ENCODE peak calls at places on chromosomes 4 and X, in eight cellular contexts. One of them, this sample, is unnamed.

GRCh38 chrX:31545726-31546125 is 473.9 kb upstream of the FTHL17 start:
- DNase-seq in stomach: no peak
- DNase-seq in IMR-90: no peak
- DNase-seq in GM10248: no peak
- DNase-seq in foreskin fibroblast: no peak
- DNase-seq in fibroblast of pulmonary artery: no peak
- DNase-seq in activated CD8-positive, alpha-beta T cell treated with anti-CD3 and anti-CD28 coated beads for 36 hours: no peak
- DNase-seq in coronary artery: no peak
- DNase-seq in this sample: no peak

GRCh38 chrX:13569479-13570244 is at the start of gene EGFL6:
- DNase-seq in GM10248: peak
- DNase-seq in foreskin fibroblast: no peak
- DNase-seq in fibroblast of pulmonary artery: no peak
- DNase-seq in activated CD8-positive, alpha-beta T cell treated with anti-CD3 and anti-CD28 coated beads for 36 hours: peak
- DNase-seq in coronary artery: no peak
- DNase-seq in IMR-90: no peak
- DNase-seq in stomach: no peak
- DNase-seq in this sample: no peak

GRCh38 chr4:7255996-7256395 is 63.7 kb downstream of the SORCS2 start:
- DNase-seq in fibroblast of pulmonary artery: no peak
- DNase-seq in IMR-90: no peak
- DNase-seq in stomach: no peak
- DNase-seq in coronary artery: no peak
- DNase-seq in activated CD8-positive, alpha-beta T cell treated with anti-CD3 and anti-CD28 coated beads for 36 hours: no peak
- DNase-seq in foreskin fibroblast: no peak
- DNase-seq in GM10248: no peak
- DNase-seq in this sample: no peak

GRCh38 chr4:79087091-79087490 is 147.9 kb upstream of the PAQR3 start:
- DNase-seq in stomach: no peak
- DNase-seq in IMR-90: no peak
- DNase-seq in activated CD8-positive, alpha-beta T cell treated with anti-CD3 and anti-CD28 coated beads for 36 hours: no peak
- DNase-seq in GM10248: no peak
- DNase-seq in foreskin fibroblast: no peak
- DNase-seq in fibroblast of pulmonary artery: no peak
- DNase-seq in coronary artery: no peak
- DNase-seq in this sample: no peak

GRCh38 chr4:106481801-106482200 is 113.2 kb upstream of the GIMD1 start:
- DNase-seq in GM10248: no peak
- DNase-seq in activated CD8-positive, alpha-beta T cell treated with anti-CD3 and anti-CD28 coated beads for 36 hours: no peak
- DNase-seq in coronary artery: no peak
- DNase-seq in stomach: no peak
- DNase-seq in fibroblast of pulmonary artery: no peak
- DNase-seq in foreskin fibroblast: no peak
- DNase-seq in IMR-90: no peak
- DNase-seq in this sample: no peak

GRCh38 chr4:147590249-147590920 is 26.8 kb upstream of the TMEM184C start:
- DNase-seq in stomach: peak
- DNase-seq in foreskin fibroblast: peak
- DNase-seq in IMR-90: peak
- DNase-seq in GM10248: peak
- DNase-seq in fibroblast of pulmonary artery: peak
- DNase-seq in coronary artery: no peak
- DNase-seq in activated CD8-positive, alpha-beta T cell treated with anti-CD3 and anti-CD28 coated beads for 36 hours: peak
- DNase-seq in this sample: no peak

GRCh38 chr4:117965608-117966007 is 68.7 kb upstream of the NDST3 start:
- DNase-seq in fibroblast of pulmonary artery: no peak
- DNase-seq in IMR-90: no peak
- DNase-seq in stomach: no peak
- DNase-seq in GM10248: no peak
- DNase-seq in activated CD8-positive, alpha-beta T cell treated with anti-CD3 and anti-CD28 coated beads for 36 hours: no peak
- DNase-seq in foreskin fibroblast: no peak
- DNase-seq in coronary artery: no peak
- DNase-seq in this sample: no peak

GRCh38 chr4:107780665-107781064 is 44.1 kb upstream of the SGMS2 start:
- DNase-seq in activated CD8-positive, alpha-beta T cell treated with anti-CD3 and anti-CD28 coated beads for 36 hours: peak
- DNase-seq in IMR-90: no peak
- DNase-seq in coronary artery: no peak
- DNase-seq in GM10248: no peak
- DNase-seq in fibroblast of pulmonary artery: no peak
- DNase-seq in stomach: no peak
- DNase-seq in foreskin fibroblast: no peak
- DNase-seq in this sample: no peak

GRCh38 chr4:17347445-17347844 is 164.4 kb downstream of the QDPR start:
- DNase-seq in foreskin fibroblast: no peak
- DNase-seq in fibroblast of pulmonary artery: peak
- DNase-seq in GM10248: peak
- DNase-seq in activated CD8-positive, alpha-beta T cell treated with anti-CD3 and anti-CD28 coated beads for 36 hours: peak
- DNase-seq in coronary artery: no peak
- DNase-seq in IMR-90: peak
- DNase-seq in stomach: no peak
- DNase-seq in this sample: no peak

GRCh38 chr4:7124643-7125442 is 57.0 kb upstream of the GRPEL1 start:
- DNase-seq in stomach: peak
- DNase-seq in IMR-90: peak
- DNase-seq in fibroblast of pulmonary artery: peak
- DNase-seq in GM10248: no peak
- DNase-seq in foreskin fibroblast: peak
- DNase-seq in coronary artery: no peak
- DNase-seq in activated CD8-positive, alpha-beta T cell treated with anti-CD3 and anti-CD28 coated beads for 36 hours: no peak
- DNase-seq in this sample: no peak

GRCh38 chr4:37825943-37826281 is 574 bp upstream of the PGM2 start:
- DNase-seq in foreskin fibroblast: no peak
- DNase-seq in stomach: no peak
- DNase-seq in fibroblast of pulmonary artery: no peak
- DNase-seq in coronary artery: no peak
- DNase-seq in activated CD8-positive, alpha-beta T cell treated with anti-CD3 and anti-CD28 coated beads for 36 hours: no peak
- DNase-seq in GM10248: no peak
- DNase-seq in IMR-90: no peak
- DNase-seq in this sample: no peak

GRCh38 chrX:42131856-42132255 is 208.5 kb upstream of the CASK start:
- DNase-seq in coronary artery: no peak
- DNase-seq in stomach: no peak
- DNase-seq in fibroblast of pulmonary artery: peak
- DNase-seq in foreskin fibroblast: no peak
- DNase-seq in activated CD8-positive, alpha-beta T cell treated with anti-CD3 and anti-CD28 coated beads for 36 hours: no peak
- DNase-seq in GM10248: no peak
- DNase-seq in IMR-90: no peak
- DNase-seq in this sample: no peak

DNA sequence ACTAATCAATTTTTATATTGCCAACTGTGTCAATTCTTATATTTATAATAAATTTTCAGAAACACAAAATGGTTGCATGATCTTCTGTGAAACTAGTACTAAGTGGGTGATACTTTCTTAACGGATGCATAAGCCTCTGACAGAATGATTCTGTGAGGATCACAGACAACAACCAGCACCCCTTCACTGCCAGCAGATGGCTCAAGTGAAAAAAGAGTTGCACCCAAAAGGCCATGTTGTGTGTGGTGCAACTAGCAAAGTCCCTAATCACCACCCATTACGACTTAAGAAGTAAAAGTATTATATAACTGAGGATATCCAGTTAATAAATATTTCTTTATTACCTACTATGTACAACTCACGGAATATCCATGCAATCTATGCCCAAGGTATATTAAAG is 334.0 kb downstream of the PCDH19 start:
- DNase-seq in foreskin fibroblast: no peak
- DNase-seq in fibroblast of pulmonary artery: no peak
- DNase-seq in IMR-90: no peak
- DNase-seq in coronary artery: no peak
- DNase-seq in stomach: no peak
- DNase-seq in activated CD8-positive, alpha-beta T cell treated with anti-CD3 and anti-CD28 coated beads for 36 hours: no peak
- DNase-seq in GM10248: no peak
- DNase-seq in this sample: no peak
- TF ChIP-seq CTCF in foreskin fibroblast: no peak
- TF ChIP-seq CTCF in fibroblast of pulmonary artery: no peak
- TF ChIP-seq CTCF in IMR-90: no peak
- TF ChIP-seq CTCF in coronary artery: no peak
- TF ChIP-seq CTCF in stomach: no peak
- TF ChIP-seq CTCF in activated CD8-positive, alpha-beta T cell treated with anti-CD3 and anti-CD28 coated beads for 36 hours: no peak
- TF ChIP-seq CTCF in GM10248: no peak
- TF ChIP-seq CTCF in this sample: no peak

DNA sequence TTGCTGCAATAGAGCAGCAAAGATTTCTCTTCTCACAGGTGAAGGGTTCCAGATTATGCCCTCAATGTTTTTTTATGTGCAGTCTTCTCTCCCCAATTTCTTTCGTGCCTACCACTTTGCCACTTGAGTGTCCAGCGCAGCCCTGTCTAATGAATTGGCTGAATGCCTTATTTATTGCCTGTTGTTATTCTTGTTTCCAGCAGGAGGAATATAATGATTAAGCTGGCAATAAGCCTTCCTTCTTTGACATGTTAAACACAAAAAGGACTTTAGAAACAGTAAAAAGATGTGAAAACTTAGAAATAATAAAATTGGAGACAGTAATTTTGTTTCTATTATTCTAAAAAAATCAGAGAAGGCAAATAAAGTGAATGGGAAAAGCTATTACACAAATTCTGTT is 34.6 kb upstream of the FRAS1 start:
- DNase-seq in coronary artery: no peak
- DNase-seq in fibroblast of pulmonary artery: no peak
- DNase-seq in GM10248: no peak
- DNase-seq in IMR-90: no peak
- DNase-seq in stomach: no peak
- DNase-seq in activated CD8-positive, alpha-beta T cell treated with anti-CD3 and anti-CD28 coated beads for 36 hours: no peak
- DNase-seq in foreskin fibroblast: no peak
- DNase-seq in this sample: no peak
- TF ChIP-seq CTCF in coronary artery: no peak
- TF ChIP-seq CTCF in fibroblast of pulmonary artery: no peak
- TF ChIP-seq CTCF in GM10248: no peak
- TF ChIP-seq CTCF in IMR-90: no peak
- TF ChIP-seq CTCF in stomach: no peak
- TF ChIP-seq CTCF in activated CD8-positive, alpha-beta T cell treated with anti-CD3 and anti-CD28 coated beads for 36 hours: no peak
- TF ChIP-seq CTCF in foreskin fibroblast: no peak
- TF ChIP-seq CTCF in this sample: no peak

DNA sequence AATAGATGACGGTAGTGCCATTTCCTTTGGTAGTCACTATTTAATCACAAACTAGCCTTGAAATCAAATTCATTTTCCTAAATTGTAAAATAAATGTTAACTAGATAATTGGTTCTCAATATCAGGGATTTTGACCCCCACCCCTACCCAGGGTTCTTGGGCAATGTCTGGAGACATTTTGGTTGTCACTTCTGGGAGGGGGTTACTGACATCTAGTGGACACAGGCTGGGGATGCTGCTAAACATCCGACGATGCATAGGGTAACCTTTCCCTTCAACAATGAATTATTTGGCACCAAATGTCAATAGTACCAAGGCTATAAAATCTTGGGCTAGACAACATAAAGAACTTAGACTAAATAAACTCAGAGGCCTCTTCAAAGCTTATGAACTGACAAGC is 285.8 kb upstream of the TRPC5 start:
- DNase-seq in GM10248: no peak
- DNase-seq in IMR-90: no peak
- DNase-seq in activated CD8-positive, alpha-beta T cell treated with anti-CD3 and anti-CD28 coated beads for 36 hours: no peak
- DNase-seq in stomach: no peak
- DNase-seq in coronary artery: no peak
- DNase-seq in foreskin fibroblast: no peak
- DNase-seq in fibroblast of pulmonary artery: no peak
- DNase-seq in this sample: no peak
- TF ChIP-seq CTCF in GM10248: no peak
- TF ChIP-seq CTCF in IMR-90: peak
- TF ChIP-seq CTCF in activated CD8-positive, alpha-beta T cell treated with anti-CD3 and anti-CD28 coated beads for 36 hours: no peak
- TF ChIP-seq CTCF in stomach: no peak
- TF ChIP-seq CTCF in coronary artery: no peak
- TF ChIP-seq CTCF in foreskin fibroblast: peak
- TF ChIP-seq CTCF in fibroblast of pulmonary artery: no peak
- TF ChIP-seq CTCF in this sample: peak

GRCh38 chrX:275967-276587 is 5.1 kb upstream of the PLCXD1 start:
- DNase-seq in foreskin fibroblast: peak
- DNase-seq in GM10248: peak
- DNase-seq in fibroblast of pulmonary artery: peak
- DNase-seq in stomach: peak
- DNase-seq in activated CD8-positive, alpha-beta T cell treated with anti-CD3 and anti-CD28 coated beads for 36 hours: peak
- DNase-seq in IMR-90: peak
- DNase-seq in coronary artery: no peak
- DNase-seq in this sample: no peak

GRCh38 chrX:285076-285677 is 4.0 kb downstream of the PLCXD1 start:
- DNase-seq in coronary artery: no peak
- DNase-seq in activated CD8-positive, alpha-beta T cell treated with anti-CD3 and anti-CD28 coated beads for 36 hours: no peak
- DNase-seq in fibroblast of pulmonary artery: no peak
- DNase-seq in foreskin fibroblast: no peak
- DNase-seq in IMR-90: no peak
- DNase-seq in stomach: no peak
- DNase-seq in GM10248: no peak
- DNase-seq in this sample: no peak

GRCh38 chrX:276588-277171 is 4.5 kb upstream of the PLCXD1 start:
- DNase-seq in fibroblast of pulmonary artery: peak
- DNase-seq in activated CD8-positive, alpha-beta T cell treated with anti-CD3 and anti-CD28 coated beads for 36 hours: peak
- DNase-seq in IMR-90: peak
- DNase-seq in foreskin fibroblast: peak
- DNase-seq in GM10248: peak
- DNase-seq in coronary artery: no peak
- DNase-seq in stomach: peak
- DNase-seq in this sample: no peak

GRCh38 chrX:283115-283845 is 2.1 kb downstream of the PLCXD1 start:
- DNase-seq in stomach: peak
- DNase-seq in activated CD8-positive, alpha-beta T cell treated with anti-CD3 and anti-CD28 coated beads for 36 hours: peak
- DNase-seq in coronary artery: peak
- DNase-seq in IMR-90: peak
- DNase-seq in GM10248: peak
- DNase-seq in foreskin fibroblast: peak
- DNase-seq in fibroblast of pulmonary artery: peak
- DNase-seq in this sample: peak

DNA sequence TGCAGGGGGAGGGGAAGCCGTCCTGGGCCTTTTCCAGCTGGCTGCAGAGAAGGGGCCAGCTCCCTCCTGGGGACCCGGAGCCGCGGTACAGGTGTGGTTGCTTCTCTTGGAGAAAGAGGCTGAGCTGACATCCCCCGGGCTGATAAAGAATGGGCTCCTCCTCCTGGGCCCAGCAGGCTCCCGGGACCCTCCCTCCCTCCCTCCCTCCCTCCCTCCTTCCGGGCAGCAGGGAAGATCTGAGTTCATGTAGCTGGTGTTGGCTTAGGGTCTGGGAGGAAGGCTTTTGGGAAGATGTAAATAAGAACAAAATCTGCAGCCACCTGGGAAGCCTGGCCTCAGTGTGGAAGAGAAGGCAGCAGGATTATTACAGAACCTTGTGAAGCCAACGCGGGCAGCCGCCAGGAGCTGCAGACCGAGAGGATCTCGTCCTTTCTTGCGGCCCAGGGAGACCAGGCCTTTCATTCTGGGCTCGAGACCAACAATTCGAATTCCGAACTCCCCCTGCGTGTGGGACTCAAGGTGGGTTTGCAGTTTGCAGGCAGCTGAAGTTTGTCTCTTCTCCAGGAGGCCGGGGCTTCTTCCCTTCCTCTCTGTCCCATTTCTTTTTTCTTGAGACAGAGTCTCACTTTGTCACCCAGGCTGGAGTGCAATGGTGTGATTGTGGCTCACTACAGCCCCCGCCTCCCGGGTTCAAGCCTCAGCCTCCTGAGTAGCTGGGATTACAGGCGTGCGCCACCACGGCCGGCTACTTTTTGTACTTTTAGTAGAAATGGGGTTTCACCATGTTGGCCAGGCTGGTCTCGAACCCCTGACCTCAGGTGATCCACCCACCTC is at the start of gene PLCXD1:
- DNase-seq in coronary artery: no peak
- DNase-seq in IMR-90: peak
- DNase-seq in foreskin fibroblast: no peak
- DNase-seq in stomach: peak
- DNase-seq in GM10248: peak
- DNase-seq in activated CD8-positive, alpha-beta T cell treated with anti-CD3 and anti-CD28 coated beads for 36 hours: peak
- DNase-seq in fibroblast of pulmonary artery: peak
- DNase-seq in this sample: no peak
- TF ChIP-seq CTCF in coronary artery: no peak
- TF ChIP-seq CTCF in IMR-90: no peak
- TF ChIP-seq CTCF in foreskin fibroblast: no peak
- TF ChIP-seq CTCF in stomach: no peak
- TF ChIP-seq CTCF in GM10248: no peak
- TF ChIP-seq CTCF in activated CD8-positive, alpha-beta T cell treated with anti-CD3 and anti-CD28 coated beads for 36 hours: no peak
- TF ChIP-seq CTCF in fibroblast of pulmonary artery: no peak
- TF ChIP-seq CTCF in this sample: no peak